ENCODE peak calls at places on chromosomes 3 and 15, in eight cellular contexts. Q is KBM-7; H is stimulated activated CD4-positive, alpha-beta T cell treated with anti-CD3 and anti-CD28 coated beads, Interleukin-4, amount 100 ng/mL, for 24 hours; G is astrocyte of the spinal cord; P is retina; L is EL; I is T-cell; E is mucosa of descending colon. O is an unnamed sample.

GRCh38 chr3:39146611-39147373 is 6.6 kb downstream of the CSRNP1 start:
- DNase-seq in L (peak), H (peak), I (peak), E (peak), G (peak), Q (peak), P (peak), O (peak)

GRCh38 chr3:64539451-64540196 is 148.2 kb downstream of the ADAMTS9 start:
- DNase-seq in P (no peak), E (no peak), Q (no peak), L (peak), G (peak), I (no peak), H (no peak), O (peak)

GRCh38 chr3:107525954-107526305 is 3.2 kb downstream of the BBX start:
- DNase-seq in G (no peak), I (no peak), H (no peak), E (no peak), P (no peak), Q (no peak), L (no peak), O (no peak)

GRCh38 chr3:169812844-169813677 is at the start of the genes LRRC34 and LRRIQ4:
- DNase-seq in E (peak), G (peak), I (peak), P (no peak), H (peak), Q (peak), L (peak), O (peak)

GRCh38 chr15:48177875-48178611 is at the start of gene MYEF2:
- DNase-seq in L (peak), P (peak), E (peak), G (peak), H (peak), I (peak), Q (peak), O (peak)

GRCh38 chr15:85756411-85757072 is 38.2 kb downstream of the KLHL25 start:
- DNase-seq in P (no peak), H (no peak), I (no peak), L (no peak), G (no peak), Q (no peak), E (no peak), O (no peak)

GRCh38 chr15:25056484-25057429 is 102.0 kb downstream of the SNRPN start:
- DNase-seq in L (no peak), G (no peak), I (no peak), E (peak), H (no peak), Q (no peak), P (no peak), O (no peak)

GRCh38 chr3:128080323-128080898 is 28.2 kb downstream of the SEC61A1 start:
- DNase-seq in P (no peak), E (no peak), L (peak), H (no peak), I (no peak), G (peak), Q (no peak), O (no peak)

GRCh38 chr3:23656199-23656598 is 149.6 kb upstream of the UBE2E1 start:
- DNase-seq in E (no peak), H (no peak), G (no peak), Q (no peak), P (no peak), I (no peak), L (no peak), O (no peak)

GRCh38 chr3:70308760-70309159 is 3.7 kb downstream of the MDFIC2 start:
- DNase-seq in L (peak), H (no peak), E (no peak), Q (no peak), P (no peak), G (peak), I (no peak), O (no peak)

GRCh38 chr15:64911317-64912186 is at the start of gene ANKDD1A:
- DNase-seq in G (peak), E (peak), I (no peak), Q (peak), L (peak), P (peak), H (peak), O (peak)

GRCh38 chr3:197458179-197458707 is 97.5 kb downstream of the BDH1 start:
- DNase-seq in G (no peak), L (no peak), P (no peak), I (no peak), Q (no peak), E (no peak), H (peak), O (peak)

GRCh38 chr3:69509288-69509687 is 123.4 kb upstream of the FRMD4B start:
- DNase-seq in L (no peak), P (no peak), E (no peak), G (no peak), H (no peak), I (no peak), Q (no peak), O (no peak)

GRCh38 chr3:126441256-126441880 is 34.3 kb downstream of the ZXDC start:
- DNase-seq in P (no peak), E (no peak), H (no peak), L (no peak), G (no peak), Q (no peak), I (no peak), O (no peak)

GRCh38 chr3:135528638-135529037 is 436.9 kb upstream of the PPP2R3A start:
- DNase-seq in E (no peak), H (no peak), I (no peak), P (no peak), G (no peak), L (no peak), Q (no peak), O (no peak)

GRCh38 chr3:114079761-114080160 is 23.2 kb downstream of the QTRT2 start:
- DNase-seq in P (no peak), L (peak), E (no peak), H (no peak), Q (no peak), G (no peak), I (no peak), O (no peak)

GRCh38 chr15:51401872-51402517 is 60.5 kb downstream of the GLDN start:
- DNase-seq in G (no peak), H (no peak), Q (peak), I (no peak), P (no peak), L (peak), E (no peak), O (peak)

GRCh38 chr3:187016639-187017345 is 86.5 kb downstream of the ST6GAL1 start:
- DNase-seq in P (no peak), E (no peak), H (no peak), Q (peak), L (peak), I (no peak), G (no peak), O (no peak)

GRCh38 chr3:100399341-100400071 is 1.4 kb downstream of the TOMM70 start:
- DNase-seq in L (no peak), I (no peak), E (peak), H (no peak), Q (no peak), P (no peak), G (no peak), O (no peak)

GRCh38 chr15:37094542-37095196 is 5.7 kb downstream of the MEIS2 start:
- DNase-seq in G (peak), E (no peak), I (no peak), H (no peak), L (peak), P (peak), Q (no peak), O (no peak)

GRCh38 chr3:73687081-73688004 is 62.6 kb upstream of the PDZRN3 start:
- DNase-seq in E (no peak), Q (no peak), H (no peak), L (peak), I (no peak), G (no peak), P (no peak), O (no peak)

GRCh38 chr3:52498134-52499054 is 3.3 kb downstream of the STAB1 start:
- DNase-seq in L (peak), H (no peak), G (peak), Q (peak), P (no peak), E (peak), I (no peak), O (peak)

GRCh38 chr15:63370764-63371163 is 10.9 kb downstream of the CA12 start:
- DNase-seq in H (no peak), I (no peak), E (no peak), P (no peak), L (no peak), G (no peak), Q (no peak), O (no peak)

GRCh38 chr3:52404391-52404790 is 40.5 kb downstream of the SEMA3G start:
- DNase-seq in G (no peak), E (peak), Q (no peak), H (no peak), I (no peak), L (no peak), P (no peak), O (no peak)

GRCh38 chr3:33658971-33659848 is 58.8 kb downstream of the CLASP2 start:
- DNase-seq in L (peak), H (no peak), Q (peak), G (peak), E (peak), I (peak), P (peak), O (peak)

O was measured in transverse colon.